ENCODE peak calls at places on chromosomes 4 and X, in seven cellular contexts. O is stimulated activated effector memory CD8-positive, alpha-beta T cell treated with anti-CD3 and anti-CD28 coated beads, Interleukin-12 subunit alpha, Interleukin-12 subunit beta, amount 100 ng/mL, for 72 hours; K is vagina; B is NCI-H2081; U is spleen; W is stimulated activated CD4-positive, alpha-beta T cell treated with anti-CD3 and anti-CD28 coated beads, Interleukin-4, amount 100 ng/mL, for 1 hour; G is occipital lobe. J is an unnamed sample.

GRCh38 chrX:30039768-30040167 is 175.6 kb upstream of the MAGEB2 start:
- DNase-seq in O (no peak), K (no peak), B (no peak), U (no peak), W (no peak), G (no peak), J (no peak)

GRCh38 chrX:153327561-153327960 is 6.0 kb upstream of the PNMA6F start:
- DNase-seq in O (no peak), K (peak), B (no peak), U (no peak), W (no peak), G (no peak), J (no peak)

GRCh38 chrX:41661366-41662095 is 27.2 kb upstream of the GPR34 start:
- DNase-seq in O (no peak), K (no peak), B (no peak), U (no peak), W (no peak), G (no peak), J (no peak)

GRCh38 chrX:153495903-153496629 is 1.3 kb downstream of the BGN start:
- DNase-seq in O (no peak), K (no peak), B (no peak), U (no peak), W (no peak), G (no peak), J (no peak)

GRCh38 chr4:27239651-27240050 is 379.0 kb downstream of the STIM2 start:
- DNase-seq in O (no peak), K (no peak), B (no peak), U (no peak), W (no peak), G (no peak), J (no peak)

GRCh38 chr4:39181905-39182638 is at the start of gene WDR19:
- DNase-seq in O (peak), K (peak), B (peak), U (peak), W (peak), G (peak), J (peak)

GRCh38 chrX:42093756-42094155 is 170.4 kb upstream of the CASK start:
- DNase-seq in O (no peak), K (no peak), B (no peak), U (no peak), W (no peak), G (no peak), J (no peak)

GRCh38 chrX:71103110-71103983 is 3.2 kb downstream of the CXorf65 start:
- DNase-seq in O (no peak), K (no peak), B (no peak), U (peak), W (peak), G (no peak), J (no peak)

GRCh38 chrX:111352424-111352823 is 59.6 kb downstream of the DCX start:
- DNase-seq in O (no peak), K (no peak), B (peak), U (no peak), W (no peak), G (no peak), J (no peak)

GRCh38 chr4:184934961-184935360 is 83.3 kb upstream of the HELT start:
- DNase-seq in O (no peak), K (peak), B (no peak), U (no peak), W (no peak), G (no peak), J (no peak)

GRCh38 chrX:41558531-41558930 is 111.4 kb downstream of the NYX start:
- DNase-seq in O (no peak), K (no peak), B (no peak), U (no peak), W (no peak), G (no peak), J (no peak)

GRCh38 chrX:69195810-69196209 is 30.6 kb upstream of the PJA1 start:
- DNase-seq in O (no peak), K (no peak), B (no peak), U (no peak), W (no peak), G (no peak), J (no peak)

GRCh38 chr4:83855044-83855443 is 319.1 kb downstream of the GPAT3 start:
- DNase-seq in O (no peak), K (no peak), B (no peak), U (no peak), W (no peak), G (no peak), J (no peak)

GRCh38 chr4:105909699-105910340 is 14.5 kb downstream of the NPNT start:
- DNase-seq in O (no peak), K (no peak), B (no peak), U (no peak), W (no peak), G (no peak), J (no peak)

GRCh38 chr4:95547708-95548471 is 883 bp downstream of the UNC5C start:
- DNase-seq in O (no peak), K (no peak), B (no peak), U (no peak), W (no peak), G (peak), J (no peak)

GRCh38 chr4:151324449-151325319 is 721 bp downstream of the SH3D19 start:
- DNase-seq in O (no peak), K (peak), B (no peak), U (no peak), W (no peak), G (peak), J (no peak)

GRCh38 chr4:55612341-55612740 is 20.3 kb upstream of the PDCL2 start:
- DNase-seq in O (no peak), K (no peak), B (no peak), U (no peak), W (no peak), G (no peak), J (no peak)

GRCh38 chrX:14027031-14027430 is 2.7 kb downstream of the GEMIN8 start:
- DNase-seq in O (no peak), K (no peak), B (no peak), U (no peak), W (peak), G (peak), J (no peak)

GRCh38 chrX:20363003-20363674 is 96.4 kb upstream of the RPS6KA3 start:
- DNase-seq in O (no peak), K (no peak), B (peak), U (no peak), W (no peak), G (no peak), J (no peak)

GRCh38 chrX:72270316-72270866 is 6.7 kb downstream of the RPS4X start:
- DNase-seq in O (no peak), K (no peak), B (no peak), U (no peak), W (no peak), G (no peak), J (no peak)

GRCh38 chr4:105677689-105678088 is 30.8 kb downstream of the INTS12 start:
- DNase-seq in O (no peak), K (no peak), B (no peak), U (no peak), W (no peak), G (no peak), J (no peak)

GRCh38 chr4:88742561-88742960 is 44.9 kb upstream of the NAP1L5 start:
- DNase-seq in O (no peak), K (no peak), B (no peak), U (no peak), W (no peak), G (no peak), J (no peak)

GRCh38 chrX:20139966-20140365 is 1.7 kb downstream of the EIF1AX start:
- DNase-seq in O (no peak), K (no peak), B (no peak), U (no peak), W (no peak), G (no peak), J (no peak)

GRCh38 chr4:78651250-78651860 is 99.8 kb downstream of the ANXA3 start:
- DNase-seq in O (no peak), K (no peak), B (no peak), U (no peak), W (no peak), G (no peak), J (no peak)